ENCODE peak calls at places on chromosome 9, in five cellular contexts. N is ACHN; D is GM23248; C is effector memory CD8-positive, alpha-beta T cell; H is activated T-cell treated with anti-CD3 and anti-CD28 coated beads, Interleukin-2, amount 50 U/mL, for 24 hours. S is an unnamed sample.

GRCh38 chr9:89597711-89598707 is 6.8 kb upstream of the GADD45G start:
- DNase-seq in N (peak), D (peak), C (peak), H (peak), S (peak)

GRCh38 chr9:120698766-120699165 is 15.5 kb downstream of the MEGF9 start:
- DNase-seq in N (no peak), D (no peak), C (no peak), H (no peak), S (no peak)

GRCh38 chr9:127706836-127707241 is at the start of gene CFAP157:
- DNase-seq in N (no peak), D (no peak), C (no peak), H (no peak), S (no peak)

GRCh38 chr9:124257865-124258764 is at the start of gene NEK6:
- DNase-seq in N (peak), D (peak), C (peak), H (peak), S (no peak)

GRCh38 chr9:15873573-15874177 is 320.8 kb downstream of the CCDC171 start:
- DNase-seq in N (peak), D (peak), C (no peak), H (no peak), S (peak)

GRCh38 chr9:121776739-121777637 is 125.6 kb downstream of the DAB2IP start:
- DNase-seq in N (no peak), D (no peak), C (no peak), H (no peak), S (no peak)

GRCh38 chr9:5364294-5364990 is 24.8 kb upstream of the RLN1 start:
- DNase-seq in N (no peak), D (peak), C (no peak), H (no peak), S (no peak)

GRCh38 chr9:136739509-136739908 is 3.2 kb downstream of the LCN10 start:
- DNase-seq in N (no peak), D (no peak), C (no peak), H (no peak), S (no peak)

GRCh38 chr9:107178302-107178701 is 104.8 kb upstream of the RAD23B start:
- DNase-seq in N (no peak), D (no peak), C (no peak), H (no peak), S (peak)

GRCh38 chr9:83154821-83155220 is 91.9 kb upstream of the RASEF start:
- DNase-seq in N (peak), D (no peak), C (no peak), H (no peak), S (no peak)

GRCh38 chr9:136648746-136649145 is 14.0 kb upstream of the EGFL7 start:
- DNase-seq in N (no peak), D (no peak), C (no peak), H (no peak), S (peak)

GRCh38 chr9:112601646-112602045 is 115.0 kb downstream of the KIAA1958 start:
- DNase-seq in N (no peak), D (peak), C (no peak), H (no peak), S (no peak)

GRCh38 chr9:110582156-110582555 is 2.6 kb upstream of the SVEP1 start:
- DNase-seq in N (no peak), D (peak), C (no peak), H (no peak), S (no peak)

GRCh38 chr9:32344551-32345182 is 39.8 kb upstream of the ACO1 start:
- DNase-seq in N (no peak), D (peak), C (no peak), H (no peak), S (no peak)

GRCh38 chr9:79812507-79813261 is 240.9 kb downstream of the TLE4 start:
- DNase-seq in N (peak), D (peak), C (no peak), H (no peak), S (no peak)

GRCh38 chr9:79939819-79940218 is 368.1 kb downstream of the TLE4 start:
- DNase-seq in N (no peak), D (no peak), C (no peak), H (no peak), S (no peak)

GRCh38 chr9:110429453-110429852 is 91.8 kb upstream of the TXNDC8 start:
- DNase-seq in N (no peak), D (peak), C (no peak), H (no peak), S (no peak)

GRCh38 chr9:120916573-120916972 is 10.0 kb downstream of the TRAF1 start:
- DNase-seq in N (no peak), D (peak), C (no peak), H (no peak), S (no peak)

GRCh38 chr9:115117999-115118470 is at the start of gene TNC:
- DNase-seq in N (peak), D (peak), C (no peak), H (no peak), S (peak)

GRCh38 chr9:72623156-72623555 is 101.7 kb downstream of the TMC1 start:
- DNase-seq in N (no peak), D (no peak), C (no peak), H (no peak), S (no peak)

GRCh38 chr9:82127993-82128710 is 139.6 kb downstream of the SPATA31D1 start:
- DNase-seq in N (no peak), D (no peak), C (no peak), H (no peak), S (no peak)

GRCh38 chr9:138021251-138022056 is 143.9 kb downstream of the CACNA1B start:
- DNase-seq in N (no peak), D (no peak), C (no peak), H (no peak), S (no peak)

GRCh38 chr9:100111235-100111634 is 12.2 kb downstream of the INVS start:
- DNase-seq in N (peak), D (peak), C (no peak), H (no peak), S (no peak)

GRCh38 chr9:7770102-7770501 is 29.5 kb downstream of the DMAC1 start:
- DNase-seq in N (no peak), D (no peak), C (no peak), H (no peak), S (no peak)

GRCh38 chr9:108562176-108562575 is 293.6 kb downstream of the ACTL7B start:
- DNase-seq in N (no peak), D (no peak), C (no peak), H (no peak), S (peak)

GRCh38 chr9:108053555-108054061 is 564.0 kb upstream of the KLF4 start:
- DNase-seq in N (no peak), D (peak), C (no peak), H (no peak), S (peak)